ENCODE peak calls at places on chromosomes 13 and 19, in four cellular contexts. I is fibroblast of mammary gland; F is NCI-H1930; H is activated CD4-positive, alpha-beta T cell treated with anti-CD3 and anti-CD28 coated beads, Interleukin-2, amount 10 ng/mL, durations not matched to agents 7 days and 5 days. M is an unnamed sample.

GRCh38 chr19:3785464-3785937 is 680 bp downstream of the MATK start:
- DNase-seq in I (no peak), F (no peak), H (peak), M (no peak)

GRCh38 chr13:40146063-40146462 is 490.6 kb downstream of the COG6 start:
- DNase-seq in I (no peak), F (no peak), H (no peak), M (no peak)

GRCh38 chr19:2051771-2052704 is 994 bp upstream of the MKNK2 start:
- DNase-seq in I (no peak), F (no peak), H (peak), M (peak)

GRCh38 chr13:24356270-24356669 is 46.9 kb downstream of the C1QTNF9 start:
- DNase-seq in I (no peak), F (no peak), H (no peak), M (no peak)

GRCh38 chr19:43767818-43768217 is 13.0 kb downstream of the KCNN4 start:
- DNase-seq in I (no peak), F (no peak), H (no peak), M (no peak)

GRCh38 chr19:1522838-1523237 is 1.0 kb upstream of the PLK5 start:
- DNase-seq in I (no peak), F (no peak), H (no peak), M (no peak)

GRCh38 chr13:29581666-29582065 is 13.8 kb downstream of the SLC7A1 start:
- DNase-seq in I (no peak), F (no peak), H (no peak), M (no peak)

GRCh38 chr19:16229322-16229641 is 31.6 kb downstream of the AP1M1 start:
- DNase-seq in I (no peak), F (no peak), H (no peak), M (no peak)

GRCh38 chr13:34124912-34125311 is 307.0 kb downstream of the RFC3 start:
- DNase-seq in I (no peak), F (peak), H (no peak), M (no peak)

GRCh38 chr13:31172535-31172934 is 10.8 kb upstream of the HSPH1 start:
- DNase-seq in I (peak), F (no peak), H (no peak), M (no peak)

GRCh38 chr19:29662604-29663404 is 2.5 kb upstream of the PLEKHF1 start:
- DNase-seq in I (peak), F (no peak), H (no peak), M (no peak)

GRCh38 chr13:103497404-103497803 is 431.2 kb upstream of the SLC10A2 start:
- DNase-seq in I (no peak), F (no peak), H (no peak), M (no peak)

GRCh38 chr13:48232420-48233096 is 448 bp upstream of the ITM2B start:
- DNase-seq in I (peak), F (no peak), H (no peak), M (no peak)

GRCh38 chr13:53015044-53015443 is 13.6 kb upstream of the OLFM4 start:
- DNase-seq in I (no peak), F (no peak), H (no peak), M (no peak)

GRCh38 chr13:103935117-103935516 is 868.9 kb upstream of the SLC10A2 start:
- DNase-seq in I (no peak), F (no peak), H (no peak), M (no peak)

M was measured in activated CD4-positive, alpha-beta memory T cell treated with anti-CD3 and anti-CD28 coated beads, Interleukin-2, amount 10 ng/mL, durations not matched to agents 7 days and 5 days.